ENCODE peak calls at places on chromosomes 5 and 9, in eight cellular contexts. A is heart left ventricle, U is Peyer's patch, J is osteocyte, R is HCT116, K is mesothelial cell of epicardium, T is SK-N-SH, E is A549. C is an unnamed sample.

GRCh38 chr5:140840978-140841962 is at the start of gene PCDHA8:
- DNase-seq in A (no peak), U (no peak), J (no peak), R (peak), K (no peak), T (peak), E (peak), C (no peak)

GRCh38 chr9:89547000-89547399 is 49.1 kb upstream of the SEMA4D start:
- DNase-seq in A (no peak), U (no peak), J (no peak), R (no peak), K (no peak), T (no peak), E (no peak), C (no peak)

GRCh38 chr5:172858990-172859811 is 25.1 kb downstream of the ERGIC1 start:
- DNase-seq in A (peak), U (peak), J (no peak), R (no peak), K (no peak), T (no peak), E (peak), C (peak)

GRCh38 chr9:115135786-115136185 is 17.8 kb upstream of the TNC start:
- DNase-seq in A (no peak), U (no peak), J (no peak), R (no peak), K (no peak), T (no peak), E (no peak), C (no peak)

GRCh38 chr9:120104771-120105170 is 475.2 kb downstream of the CDK5RAP2 start:
- DNase-seq in A (no peak), U (no peak), J (no peak), R (no peak), K (no peak), T (no peak), E (no peak), C (no peak)

GRCh38 chr9:33272061-33272460 is 7.2 kb downstream of the CHMP5 start:
- DNase-seq in A (no peak), U (no peak), J (peak), R (no peak), K (no peak), T (no peak), E (no peak), C (no peak)

GRCh38 chr5:114898602-114899001 is 271.1 kb downstream of the TRIM36 start:
- DNase-seq in A (no peak), U (no peak), J (no peak), R (peak), K (no peak), T (no peak), E (no peak), C (no peak)

GRCh38 chr5:172723508-172723907 is 47.5 kb downstream of the DUSP1 start:
- DNase-seq in A (no peak), U (no peak), J (no peak), R (no peak), K (no peak), T (no peak), E (no peak), C (no peak)

GRCh38 chr9:134369416-134370212 is 43.4 kb downstream of the RXRA start:
- DNase-seq in A (no peak), U (no peak), J (no peak), R (no peak), K (no peak), T (no peak), E (no peak), C (no peak)

GRCh38 chr5:126846756-126847155 is 69.8 kb downstream of the LMNB1 start:
- DNase-seq in A (no peak), U (no peak), J (no peak), R (no peak), K (no peak), T (peak), E (no peak), C (no peak)

GRCh38 chr5:136511046-136511445 is 145.7 kb upstream of the TRPC7 start:
- DNase-seq in A (no peak), U (no peak), J (no peak), R (no peak), K (no peak), T (no peak), E (no peak), C (no peak)

GRCh38 chr5:154198611-154199230 is 8.2 kb downstream of the GALNT10 start:
- DNase-seq in A (no peak), U (no peak), J (no peak), R (no peak), K (no peak), T (no peak), E (peak), C (peak)

GRCh38 chr9:8946461-8946860 is 1146.9 kb upstream of the DMAC1 start:
- DNase-seq in A (no peak), U (no peak), J (no peak), R (no peak), K (no peak), T (no peak), E (no peak), C (no peak)

GRCh38 chr9:129731477-129732085 is 21.3 kb downstream of the PTGES start:
- DNase-seq in A (no peak), U (no peak), J (no peak), R (no peak), K (no peak), T (no peak), E (no peak), C (no peak)

GRCh38 chr9:25678147-25678666 is at the start of gene TUSC1:
- DNase-seq in A (peak), U (peak), J (no peak), R (no peak), K (no peak), T (peak), E (peak), C (peak)

GRCh38 chr9:110092792-110093191 is 115.2 kb downstream of the C9orf152 start:
- DNase-seq in A (no peak), U (no peak), J (peak), R (no peak), K (no peak), T (no peak), E (no peak), C (no peak)

GRCh38 chr5:378976-379742 is 57.6 kb downstream of the AHRR start:
- DNase-seq in A (no peak), U (no peak), J (peak), R (no peak), K (peak), T (peak), E (no peak), C (no peak)

GRCh38 chr9:70298245-70298771 is 39.5 kb downstream of the SMC5 start:
- DNase-seq in A (no peak), U (no peak), J (no peak), R (no peak), K (no peak), T (no peak), E (no peak), C (no peak)

GRCh38 chr5:133316346-133317343 is 264.8 kb downstream of the HSPA4 start:
- DNase-seq in A (no peak), U (no peak), J (no peak), R (peak), K (peak), T (no peak), E (peak), C (peak)
- TF ChIP-seq CTCF in A (no peak), U (peak), J (peak), R (peak), K (peak), T (peak), E (peak), C (no peak)

GRCh38 chr9:37395663-37396062 is 26.8 kb upstream of the GRHPR start:
- DNase-seq in A (no peak), U (no peak), J (no peak), R (no peak), K (no peak), T (no peak), E (no peak), C (no peak)

GRCh38 chr9:37395229-37395628 is 27.3 kb upstream of the GRHPR start:
- DNase-seq in A (no peak), U (no peak), J (no peak), R (no peak), K (no peak), T (no peak), E (no peak), C (no peak)

GRCh38 chr9:37386988-37387387 is 35.5 kb upstream of the GRHPR start:
- DNase-seq in A (no peak), U (no peak), J (no peak), R (no peak), K (no peak), T (no peak), E (no peak), C (no peak)

GRCh38 chr9:37392272-37392671 is 30.2 kb upstream of the GRHPR start:
- DNase-seq in A (no peak), U (no peak), J (no peak), R (no peak), K (no peak), T (no peak), E (no peak), C (no peak)

GRCh38 chr9:37390759-37391158 is 31.7 kb upstream of the GRHPR start:
- DNase-seq in A (no peak), U (no peak), J (no peak), R (peak), K (no peak), T (no peak), E (peak), C (no peak)
- TF ChIP-seq CTCF in A (no peak), U (peak), J (peak), R (peak), K (no peak), T (peak), E (peak), C (no peak)

GRCh38 chr5:160186480-160186879 is 42.8 kb upstream of the FABP6 start:
- DNase-seq in A (no peak), U (no peak), J (no peak), R (no peak), K (no peak), T (no peak), E (no peak), C (no peak)

GRCh38 chr5:160185954-160186353 is 43.4 kb upstream of the FABP6 start:
- DNase-seq in A (no peak), U (no peak), J (no peak), R (no peak), K (no peak), T (no peak), E (no peak), C (no peak)

GRCh38 chr5:160187091-160187490 is 42.2 kb upstream of the FABP6 start:
- DNase-seq in A (no peak), U (no peak), J (no peak), R (no peak), K (no peak), T (no peak), E (no peak), C (no peak)

GRCh38 chr5:160188968-160189319 is 40.4 kb upstream of the FABP6 start:
- DNase-seq in A (no peak), U (no peak), J (no peak), R (no peak), K (no peak), T (no peak), E (no peak), C (no peak)

GRCh38 chr5:160188151-160188967 is 40.9 kb upstream of the FABP6 start:
- DNase-seq in A (peak), U (peak), J (no peak), R (no peak), K (peak), T (no peak), E (peak), C (peak)
- TF ChIP-seq CTCF in A (no peak), U (peak), J (no peak), R (no peak), K (no peak), T (no peak), E (no peak), C (no peak)

DNA sequence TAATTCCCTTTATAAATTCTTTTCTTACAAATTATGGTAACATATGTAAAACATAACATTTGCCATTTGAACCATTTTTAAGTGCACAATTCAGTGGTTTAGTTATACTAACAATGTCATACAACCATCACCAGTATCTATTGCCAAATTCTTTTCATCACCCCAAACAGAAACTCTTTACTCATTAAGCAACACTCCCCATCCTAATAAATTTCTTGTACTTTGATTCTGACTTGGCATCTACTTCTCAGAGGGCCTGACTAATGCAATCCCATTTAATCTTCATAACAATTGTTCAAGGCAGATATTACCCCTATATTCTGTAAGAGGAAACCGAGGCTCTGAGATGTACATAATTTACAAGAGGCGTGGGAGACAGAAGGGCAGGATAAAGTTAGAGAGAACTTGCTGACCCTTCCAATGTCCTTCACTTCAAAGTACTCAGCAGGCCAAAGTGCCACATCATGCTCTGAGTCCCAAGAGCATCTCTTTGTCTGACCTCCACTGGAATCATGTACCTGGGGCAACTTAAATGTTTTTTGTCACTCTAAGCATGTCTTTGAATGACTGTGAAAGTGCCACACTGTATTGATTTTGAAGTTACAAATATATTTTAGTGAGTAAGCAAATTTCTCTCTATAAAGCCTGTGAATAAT is 255.3 kb downstream of the KIF4B start:
- DNase-seq in A (no peak), U (no peak), J (no peak), R (no peak), K (no peak), T (no peak), E (no peak), C (no peak)
- TF ChIP-seq CTCF in A (no peak), U (no peak), J (no peak), R (no peak), K (no peak), T (no peak), E (no peak), C (no peak)